ENCODE peak calls at places on chromosomes 4 and X, in six cellular contexts. B is IMR-90, Z is neural progenitor cell, A is mammary epithelial cell, Y is bronchial epithelial cell, F is AG09309. O is an unnamed sample.

GRCh38 chr4:120664851-120665250 is 257.7 kb downstream of the PRDM5 start:
- DNase-seq in B (no peak), Z (no peak), A (no peak), Y (no peak), F (no peak), O (no peak)

GRCh38 chr4:84938316-84938715 is 28.2 kb downstream of the WDFY3 start:
- DNase-seq in B (peak), Z (no peak), A (peak), Y (peak), F (peak), O (no peak)

GRCh38 chrX:6681469-6681868 is 146.6 kb upstream of the VCX3A start:
- DNase-seq in B (no peak), Z (no peak), A (no peak), Y (no peak), F (no peak), O (no peak)

GRCh38 chrX:74061879-74062278 is 242.1 kb upstream of the ZCCHC13 start:
- DNase-seq in B (no peak), Z (no peak), A (peak), Y (peak), F (no peak), O (no peak)

GRCh38 chr4:76856183-76856969 is 41.6 kb downstream of the SOWAHB start:
- DNase-seq in B (peak), Z (no peak), A (no peak), Y (no peak), F (peak), O (peak)

GRCh38 chr4:3041192-3042142 is 32.9 kb downstream of the HTT-AS start:
- DNase-seq in B (peak), Z (no peak), A (peak), Y (peak), F (no peak), O (no peak)

GRCh38 chrX:10579753-10580060 is 40.7 kb downstream of the MID1 start:
- DNase-seq in B (peak), Z (peak), A (no peak), Y (no peak), F (no peak), O (peak)

GRCh38 chr4:33061727-33062126 is 2341.6 kb downstream of the PCDH7 start:
- DNase-seq in B (no peak), Z (no peak), A (no peak), Y (no peak), F (no peak), O (no peak)

GRCh38 chr4:156945532-156945931 is 26.1 kb downstream of the PDGFC start:
- DNase-seq in B (no peak), Z (no peak), A (peak), Y (peak), F (no peak), O (no peak)

GRCh38 chr4:98657531-98658286 is 702 bp downstream of the TSPAN5 start:
- DNase-seq in B (peak), Z (peak), A (peak), Y (peak), F (no peak), O (peak)

GRCh38 chr4:103075435-103075893 is 1.1 kb downstream of the SLC9B2 start:
- DNase-seq in B (peak), Z (no peak), A (peak), Y (no peak), F (no peak), O (no peak)

GRCh38 chr4:77399831-77400230 is 205.8 kb upstream of the CXCL13 start:
- DNase-seq in B (no peak), Z (no peak), A (no peak), Y (no peak), F (no peak), O (no peak)

GRCh38 chrX:13250831-13251612 is 68.8 kb downstream of the ATXN3L start:
- DNase-seq in B (peak), Z (no peak), A (no peak), Y (no peak), F (peak), O (no peak)

GRCh38 chr4:56181140-56181950 is 205.9 kb downstream of the AASDH start:
- DNase-seq in B (no peak), Z (no peak), A (peak), Y (peak), F (no peak), O (no peak)

GRCh38 chr4:3384771-3385701 is 56.7 kb upstream of the HGFAC start:
- DNase-seq in B (no peak), Z (no peak), A (peak), Y (peak), F (no peak), O (no peak)

GRCh38 chr4:44447563-44448504 is 775 bp downstream of the KCTD8 start:
- DNase-seq in B (no peak), Z (peak), A (peak), Y (no peak), F (no peak), O (no peak)

GRCh38 chr4:114136067-114136466 is 156.6 kb upstream of the ARSJ start:
- DNase-seq in B (peak), Z (no peak), A (peak), Y (no peak), F (no peak), O (no peak)

GRCh38 chr4:114137984-114138383 is 158.5 kb upstream of the ARSJ start:
- DNase-seq in B (no peak), Z (no peak), A (no peak), Y (no peak), F (no peak), O (no peak)

GRCh38 chr4:114132199-114132598 is 152.8 kb upstream of the ARSJ start:
- DNase-seq in B (no peak), Z (no peak), A (no peak), Y (no peak), F (no peak), O (no peak)

DNA sequence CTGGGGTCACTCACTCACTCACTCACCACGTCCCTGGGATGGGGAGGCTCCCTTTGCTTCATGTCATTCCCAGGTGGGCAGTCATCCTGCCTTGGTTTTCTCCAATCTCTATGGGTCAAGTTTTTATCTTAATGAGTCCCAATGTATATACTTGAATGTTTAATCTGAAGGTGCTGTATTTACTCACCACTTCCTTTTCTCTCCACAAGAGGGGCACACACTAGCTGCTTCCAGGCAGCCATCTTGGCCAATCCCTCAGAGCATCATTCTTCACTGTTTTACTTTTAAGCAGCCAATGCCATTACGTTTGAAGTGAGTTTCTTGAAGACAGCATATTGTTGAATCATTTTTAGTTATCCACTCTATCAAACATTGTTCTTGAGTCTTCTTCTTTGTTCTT is 153.4 kb upstream of the ARSJ start:
- DNase-seq in B (no peak), Z (peak), A (peak), Y (peak), F (no peak), O (no peak)
- TF ChIP-seq CTCF in B (peak), Z (peak), A (peak), Y (peak), F (no peak), O (peak)

GRCh38 chrX:107827137-107827831 is 1.6 kb downstream of the MID2 start:
- DNase-seq in B (no peak), Z (no peak), A (peak), Y (no peak), F (no peak), O (no peak)

GRCh38 chrX:107826286-107827136 is 845 bp downstream of the MID2 start:
- DNase-seq in B (peak), Z (peak), A (peak), Y (peak), F (no peak), O (no peak)

GRCh38 chrX:107825698-107826285 is at the start of gene MID2:
- DNase-seq in B (no peak), Z (peak), A (peak), Y (peak), F (no peak), O (no peak)

GRCh38 chrX:107829880-107830279 is 4.2 kb downstream of the MID2 start:
- DNase-seq in B (no peak), Z (no peak), A (no peak), Y (no peak), F (no peak), O (no peak)

DNA sequence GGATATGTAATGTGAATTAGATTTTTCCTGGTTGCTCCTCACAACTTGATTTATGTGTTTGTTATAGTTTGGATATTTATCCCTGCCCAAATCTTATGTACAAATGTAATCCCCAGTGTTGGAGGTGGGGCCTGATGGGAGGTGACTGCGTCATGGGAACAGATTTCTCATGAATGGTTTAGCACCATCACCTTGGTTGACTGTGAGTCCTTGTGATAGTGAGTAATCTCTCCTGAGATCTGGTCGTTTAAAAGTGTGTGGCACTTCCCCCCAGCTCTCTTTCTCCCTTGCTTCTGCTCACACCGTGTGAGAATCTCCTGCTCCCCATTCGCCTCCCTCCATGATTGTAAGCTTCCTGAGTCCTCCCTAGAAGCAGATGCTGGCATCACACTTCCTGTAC is 2.2 kb downstream of the MID2 start:
- DNase-seq in B (no peak), Z (no peak), A (peak), Y (no peak), F (no peak), O (no peak)
- H3K4me3 ChIP-seq in B (no peak), Z (no peak), A (no peak), Y (no peak), F (no peak), O (peak)

DNA sequence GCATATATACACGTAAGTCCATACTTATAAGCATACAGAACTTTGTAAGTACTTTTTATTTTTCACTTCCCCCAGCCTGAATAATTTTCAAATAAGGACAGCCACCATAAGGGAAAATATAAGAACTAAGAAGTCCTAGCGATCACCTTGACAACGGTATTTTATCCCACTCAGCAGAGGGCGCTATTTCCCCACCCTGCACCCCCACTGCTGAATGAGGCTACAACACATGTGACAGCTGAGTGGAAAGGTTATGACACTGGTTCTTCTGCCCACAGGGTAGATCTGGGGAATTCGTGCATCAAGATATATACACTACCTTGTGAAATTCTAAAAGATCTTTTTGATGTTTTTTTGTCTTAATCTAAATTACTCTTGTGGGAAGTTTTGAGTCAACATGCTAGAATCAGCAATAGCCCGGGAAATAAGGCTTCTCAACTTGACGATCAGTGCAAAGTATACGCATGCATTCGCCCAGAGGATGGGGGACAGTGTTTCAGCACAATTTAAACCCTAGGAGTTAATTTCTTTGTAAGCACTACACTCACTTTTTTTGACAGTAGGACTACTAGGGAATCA is 151.5 kb downstream of the CORIN start:
- DNase-seq in B (peak), Z (peak), A (peak), Y (peak), F (no peak), O (no peak)
- TF ChIP-seq CTCF in B (peak), Z (peak), A (peak), Y (peak), F (peak), O (peak)

GRCh38 chr4:15341733-15342300 is 86.0 kb upstream of the C1QTNF7 start:
- DNase-seq in B (no peak), Z (no peak), A (no peak), Y (no peak), F (no peak), O (no peak)

GRCh38 chr4:15337258-15337657 is 90.6 kb upstream of the C1QTNF7 start:
- DNase-seq in B (no peak), Z (no peak), A (no peak), Y (no peak), F (no peak), O (no peak)

GRCh38 chr4:15336410-15337184 is 91.2 kb upstream of the C1QTNF7 start:
- DNase-seq in B (peak), Z (no peak), A (peak), Y (peak), F (no peak), O (peak)

GRCh38 chr4:15341022-15341732 is 86.7 kb upstream of the C1QTNF7 start:
- DNase-seq in B (no peak), Z (no peak), A (no peak), Y (no peak), F (no peak), O (no peak)

GRCh38 chr4:15339732-15340131 is 88.1 kb upstream of the C1QTNF7 start:
- DNase-seq in B (peak), Z (no peak), A (no peak), Y (no peak), F (no peak), O (no peak)
- H3K4me3 ChIP-seq in B (no peak), Z (no peak), A (no peak), Y (no peak), F (no peak), O (no peak)

GRCh38 chr4:126238010-126238409 is 923.3 kb downstream of the FAT4 start:
- DNase-seq in B (no peak), Z (peak), A (no peak), Y (no peak), F (no peak), O (no peak)
- TF ChIP-seq CTCF in B (no peak), Z (peak), A (no peak), Y (no peak), F (no peak), O (no peak)

GRCh38 chr4:113170818-113171468 is 121.5 kb downstream of the ANK2 start:
- DNase-seq in B (no peak), Z (no peak), A (no peak), Y (no peak), F (no peak), O (no peak)
- H3K4me3 ChIP-seq in B (no peak), Z (no peak), A (no peak), Y (no peak), F (no peak), O (no peak)